ENCODE peak calls at places on chromosomes 11 and 22, in six cellular contexts. One of them, this sample, is unnamed.

GRCh38 chr22:39381930-39382329 is 17.6 kb upstream of the TAB1 start:
- DNase-seq in mucosa of gallbladder: no peak
- DNase-seq in HFFc6: no peak
- DNase-seq in CD8-positive, alpha-beta T cell: no peak
- DNase-seq in caudate nucleus: no peak
- DNase-seq in amygdala: no peak
- DNase-seq in this sample: no peak

GRCh38 chr11:121890377-121890776 is 225.6 kb downstream of the BLID start:
- DNase-seq in mucosa of gallbladder: no peak
- DNase-seq in caudate nucleus: peak
- DNase-seq in HFFc6: peak
- DNase-seq in CD8-positive, alpha-beta T cell: no peak
- DNase-seq in amygdala: no peak
- DNase-seq in this sample: no peak

GRCh38 chr22:41845380-41846267 is 12.7 kb downstream of the SREBF2 start:
- DNase-seq in CD8-positive, alpha-beta T cell: no peak
- DNase-seq in mucosa of gallbladder: no peak
- DNase-seq in caudate nucleus: no peak
- DNase-seq in amygdala: no peak
- DNase-seq in HFFc6: no peak
- DNase-seq in this sample: no peak

GRCh38 chr11:112302226-112302868 is 41.7 kb upstream of the PLET1 start:
- DNase-seq in amygdala: no peak
- DNase-seq in mucosa of gallbladder: no peak
- DNase-seq in caudate nucleus: no peak
- DNase-seq in CD8-positive, alpha-beta T cell: no peak
- DNase-seq in HFFc6: peak
- DNase-seq in this sample: no peak

GRCh38 chr11:10303558-10304363 is 1.1 kb upstream of the ADM start:
- DNase-seq in CD8-positive, alpha-beta T cell: no peak
- DNase-seq in HFFc6: peak
- DNase-seq in amygdala: no peak
- DNase-seq in mucosa of gallbladder: no peak
- DNase-seq in caudate nucleus: no peak
- DNase-seq in this sample: no peak

GRCh38 chr11:102260241-102260640 is 57.0 kb upstream of the BIRC3 start:
- DNase-seq in caudate nucleus: no peak
- DNase-seq in CD8-positive, alpha-beta T cell: no peak
- DNase-seq in HFFc6: peak
- DNase-seq in mucosa of gallbladder: no peak
- DNase-seq in amygdala: no peak
- DNase-seq in this sample: no peak

GRCh38 chr11:36412781-36413383 is 97.2 kb downstream of the TRAF6 start:
- DNase-seq in caudate nucleus: no peak
- DNase-seq in amygdala: no peak
- DNase-seq in mucosa of gallbladder: no peak
- DNase-seq in HFFc6: peak
- DNase-seq in CD8-positive, alpha-beta T cell: no peak
- DNase-seq in this sample: no peak

GRCh38 chr11:106459135-106459534 is 381.7 kb downstream of the AASDHPPT start:
- DNase-seq in CD8-positive, alpha-beta T cell: no peak
- DNase-seq in mucosa of gallbladder: no peak
- DNase-seq in caudate nucleus: no peak
- DNase-seq in amygdala: no peak
- DNase-seq in HFFc6: no peak
- DNase-seq in this sample: no peak

GRCh38 chr11:20353829-20354434 is 9.6 kb upstream of the HTATIP2 start:
- DNase-seq in CD8-positive, alpha-beta T cell: peak
- DNase-seq in mucosa of gallbladder: peak
- DNase-seq in caudate nucleus: no peak
- DNase-seq in amygdala: peak
- DNase-seq in HFFc6: peak
- DNase-seq in this sample: no peak

GRCh38 chr22:28750471-28750881 is 8.6 kb downstream of the HSCB start:
- DNase-seq in CD8-positive, alpha-beta T cell: no peak
- DNase-seq in caudate nucleus: no peak
- DNase-seq in HFFc6: peak
- DNase-seq in amygdala: no peak
- DNase-seq in mucosa of gallbladder: no peak
- DNase-seq in this sample: no peak